ENCODE peak calls at places on chromosomes 2 and 18, in ten cellular contexts. P, W, D, Z, X, H, A, N, O and C are unnamed samples.

GRCh38 chr2:165693838-165694237 is 100.2 kb downstream of the GALNT3 start:
- DNase-seq in P (no peak), O (no peak), X (no peak), H (no peak), Z (no peak), W (no peak), N (no peak), D (peak), A (no peak), C (no peak)

GRCh38 chr2:179049546-179050311 is at the start of gene CCDC141:
- DNase-seq in O (no peak), Z (no peak), H (no peak), P (peak), A (no peak), X (no peak), W (no peak), D (no peak), N (peak), C (no peak)

GRCh38 chr2:30663321-30663720 is 143.9 kb downstream of the CAPN13 start:
- DNase-seq in A (no peak), W (no peak), N (no peak), X (no peak), P (no peak), D (no peak), H (no peak), Z (no peak), O (no peak), C (no peak)

GRCh38 chr2:237085261-237086221 is at the start of gene COPS8:
- DNase-seq in D (peak), Z (peak), W (peak), O (peak), N (peak), X (peak), P (peak), A (peak), H (peak), C (no peak)

GRCh38 chr2:170245312-170245711 is 67.4 kb downstream of the MYO3B start:
- DNase-seq in D (no peak), P (no peak), N (no peak), O (no peak), X (no peak), H (no peak), Z (no peak), W (no peak), A (no peak), C (no peak)

GRCh38 chr2:177972782-177973181 is 99.8 kb downstream of the PDE11A start:
- DNase-seq in O (no peak), N (no peak), A (no peak), D (no peak), Z (no peak), X (no peak), W (no peak), P (no peak), H (no peak), C (no peak)

GRCh38 chr2:45938649-45939511 is 287.4 kb downstream of the PRKCE start:
- DNase-seq in X (peak), O (no peak), N (no peak), Z (peak), W (peak), H (no peak), P (no peak), A (peak), D (no peak), C (peak)

GRCh38 chr2:191952515-191953270 is 105.8 kb upstream of the CAVIN2 start:
- DNase-seq in A (no peak), N (no peak), O (no peak), D (no peak), P (no peak), Z (no peak), H (no peak), W (no peak), X (no peak), C (no peak)

GRCh38 chr2:173678186-173678585 is 287.0 kb downstream of the SP3 start:
- DNase-seq in D (no peak), O (no peak), H (no peak), X (no peak), Z (no peak), A (no peak), N (no peak), P (no peak), W (no peak), C (no peak)

GRCh38 chr2:3751832-3752231 is 48.5 kb downstream of the DCDC2C start:
- DNase-seq in A (no peak), P (no peak), O (no peak), D (no peak), W (no peak), X (no peak), H (no peak), N (no peak), Z (no peak), C (no peak)

GRCh38 chr18:77116201-77117080 is 16.1 kb downstream of the MBP start:
- DNase-seq in Z (no peak), O (no peak), P (no peak), N (no peak), D (no peak), H (no peak), W (no peak), X (no peak), A (no peak), C (no peak)

GRCh38 chr2:125405816-125406215 is 1250.1 kb upstream of the GYPC start:
- DNase-seq in Z (peak), O (no peak), N (no peak), H (no peak), X (peak), A (no peak), D (no peak), W (peak), P (no peak), C (peak)

GRCh38 chr2:20080839-20081348 is 29.5 kb upstream of the LAPTM4A start:
- DNase-seq in A (no peak), D (no peak), X (no peak), P (no peak), N (no peak), H (no peak), O (no peak), Z (no peak), W (no peak), C (no peak)

GRCh38 chr18:44700652-44701051 is 20.0 kb downstream of the SETBP1 start:
- DNase-seq in O (no peak), P (no peak), X (peak), A (no peak), Z (no peak), D (peak), H (no peak), W (no peak), N (no peak), C (no peak)

GRCh38 chr18:3520230-3521085 is 70.5 kb downstream of the TGIF1 start:
- DNase-seq in O (no peak), W (no peak), N (no peak), P (no peak), Z (no peak), H (no peak), A (no peak), X (no peak), D (no peak), C (no peak)